ENCODE peak calls at places on chromosomes 11 and 22, in seven cellular contexts. E is T-cell; F is neural progenitor cell; T is neural crest cell; S is NCI-H1930; Z is stimulated activated naive CD8-positive, alpha-beta T cell treated with anti-CD3 and anti-CD28 coated beads, Interleukin-15, amount 100 ng/mL, for 72 hours; I is Kasumi-1. U is an unnamed sample.

GRCh38 chr11:3164540-3165151 is 464 bp downstream of the OSBPL5 start:
- DNase-seq in E (no peak), F (peak; percentile 74), T (no peak), S (no peak), Z (no peak), I (no peak), U (no peak)

GRCh38 chr11:125376117-125376516 is 119.9 kb downstream of the FEZ1 start:
- DNase-seq in E (no peak), F (no peak), T (no peak), S (no peak), Z (no peak), I (no peak), U (no peak)

GRCh38 chr11:96155627-96156378 is 187.2 kb downstream of the MAML2 start:
- DNase-seq in E (no peak), F (peak; percentile 18), T (no peak), S (no peak), Z (peak; percentile 88), I (peak; percentile 76), U (no peak)

GRCh38 chr11:2789791-2790580 is 90.2 kb upstream of the KCNQ1OT1 start:
- DNase-seq in E (no peak), F (no peak), T (no peak), S (no peak), Z (peak; percentile 5), I (no peak), U (no peak)

GRCh38 chr11:115170133-115170815 is 333.9 kb downstream of the CADM1 start:
- DNase-seq in E (no peak), F (peak; percentile 53), T (peak; percentile 56), S (no peak), Z (no peak), I (peak; percentile 5), U (no peak)

GRCh38 chr11:125300791-125301218 is 136.3 kb downstream of the PKNOX2 start:
- DNase-seq in E (no peak), F (no peak), T (no peak), S (no peak), Z (no peak), I (no peak), U (no peak)

GRCh38 chr11:16561150-16561549 is 177.3 kb upstream of the C11orf58 start:
- DNase-seq in E (no peak), F (no peak), T (no peak), S (no peak), Z (no peak), I (no peak), U (no peak)

GRCh38 chr22:23106906-23107367 is 34.9 kb downstream of the RSPH14 start:
- DNase-seq in E (no peak), F (no peak), T (no peak), S (no peak), Z (no peak), I (no peak), U (no peak)

GRCh38 chr11:61783717-61784505 is 8.5 kb downstream of the TMEM258 start:
- DNase-seq in E (no peak), F (no peak), T (no peak), S (no peak), Z (no peak), I (no peak), U (no peak)

GRCh38 chr11:2752204-2752772 is 52.5 kb upstream of the KCNQ1OT1 start:
- DNase-seq in E (no peak), F (no peak), T (no peak), S (no peak), Z (no peak), I (no peak), U (no peak)

GRCh38 chr11:67646535-67647336 is 3.8 kb downstream of the ACY3 start:
- DNase-seq in E (no peak), F (no peak), T (no peak), S (no peak), Z (peak; percentile 66), I (peak; percentile 40), U (no peak)

GRCh38 chr11:43942651-43943356 is 367 bp downstream of the C11orf96 start:
- DNase-seq in E (no peak), F (peak; percentile 61), T (no peak), S (peak; percentile 21), Z (peak; percentile 28), I (peak; percentile 12), U (no peak)

GRCh38 chr22:49084203-49084602 is 743.5 kb downstream of the BRD1 start:
- DNase-seq in E (no peak), F (no peak), T (no peak), S (no peak), Z (no peak), I (no peak), U (no peak)

GRCh38 chr11:36702330-36703054 is 104.5 kb upstream of the RAG2 start:
- DNase-seq in E (no peak), F (peak; percentile 78), T (peak; percentile 23), S (peak; percentile 55), Z (no peak), I (peak; percentile 59), U (no peak)

GRCh38 chr11:123653405-123653996 is 923 bp downstream of the SCN3B start:
- DNase-seq in E (no peak), F (no peak), T (peak; percentile 45), S (peak; percentile 12), Z (no peak), I (no peak), U (no peak)

GRCh38 chr22:22887621-22888503 is at the start of gene IGLL5:
- DNase-seq in E (no peak), F (no peak), T (no peak), S (no peak), Z (no peak), I (no peak), U (no peak)

GRCh38 chr11:102112654-102112926 is 2.3 kb downstream of the YAP1 start:
- DNase-seq in E (no peak), F (no peak), T (no peak), S (no peak), Z (no peak), I (no peak), U (no peak)

GRCh38 chr11:1358286-1358685 is 31.4 kb upstream of the BRSK2 start:
- DNase-seq in E (no peak), F (no peak), T (no peak), S (no peak), Z (no peak), I (no peak), U (no peak)

GRCh38 chr22:44399196-44399837 is 86.6 kb upstream of the SHISAL1 start:
- DNase-seq in E (no peak), F (no peak), T (no peak), S (no peak), Z (no peak), I (no peak), U (no peak)

GRCh38 chr11:9347100-9347499 is 32.7 kb upstream of the TMEM41B start:
- DNase-seq in E (no peak), F (no peak), T (no peak), S (no peak), Z (no peak), I (no peak), U (no peak)

GRCh38 chr11:125175896-125176575 is 11.5 kb downstream of the PKNOX2 start:
- DNase-seq in E (no peak), F (no peak), T (no peak), S (no peak), Z (no peak), I (no peak), U (no peak)

GRCh38 chr11:1970956-1971355 is 23.8 kb downstream of the MRPL23 start:
- DNase-seq in E (no peak), F (no peak), T (no peak), S (no peak), Z (no peak), I (no peak), U (no peak)

GRCh38 chr11:61714916-61715315 is 34.7 kb downstream of the DAGLA start:
- DNase-seq in E (no peak), F (no peak), T (no peak), S (no peak), Z (no peak), I (no peak), U (no peak)

GRCh38 chr22:43723816-43724215 is 88.3 kb downstream of the EFCAB6 start:
- DNase-seq in E (no peak), F (no peak), T (no peak), S (no peak), Z (no peak), I (no peak), U (no peak)

GRCh38 chr11:26993965-26994446 is at the start of gene FIBIN:
- DNase-seq in E (no peak), F (peak; percentile 35), T (no peak), S (no peak), Z (no peak), I (no peak), U (no peak)

GRCh38 chr22:45007946-45008852 is 1.6 kb downstream of the PHF21B start:
- DNase-seq in E (no peak), F (peak; percentile 89), T (peak; percentile 41), S (no peak), Z (peak; percentile 16), I (no peak), U (no peak)

GRCh38 chr22:24996420-24996952 is 44.0 kb downstream of the KIAA1671 start:
- DNase-seq in E (no peak), F (peak; percentile 89), T (peak; percentile 16), S (no peak), Z (no peak), I (no peak), U (no peak)

GRCh38 chr22:45923812-45924211 is 53.1 kb downstream of the WNT7B start:
- DNase-seq in E (no peak), F (no peak), T (no peak), S (no peak), Z (no peak), I (no peak), U (no peak)